ENCODE peak calls at places on chromosomes 7 and 10, in four cellular contexts. U, P, F and T are unnamed samples.

GRCh38 chr10:60883187-60883586 is 60.8 kb downstream of the RHOBTB1 start:
- DNase-seq in U (peak; percentile 44), P (peak; percentile 51), F (peak; percentile 82), T (peak; percentile 37)

GRCh38 chr10:6348091-6348862 is 145.5 kb downstream of the PFKFB3 start:
- DNase-seq in U (no peak), P (no peak), F (no peak), T (peak; percentile 64)

GRCh38 chr10:34109952-34110702 is 705.0 kb downstream of the PARD3 start:
- DNase-seq in U (no peak), P (peak; percentile 20), F (peak; percentile 97), T (peak; percentile 87)

GRCh38 chr7:109476409-109476808 is 906.7 kb downstream of the DNAJB9 start:
- DNase-seq in U (no peak), P (no peak), F (no peak), T (no peak)

GRCh38 chr10:122448600-122448999 is 5.9 kb upstream of the ARMS2 start:
- DNase-seq in U (no peak), P (no peak), F (no peak), T (no peak)

GRCh38 chr10:17453377-17454091 is 861 bp downstream of the ST8SIA6 start:
- DNase-seq in U (peak; percentile 82), P (peak; percentile 86), F (peak; percentile 11), T (peak; percentile 54)

GRCh38 chr7:71727347-71727746 is 595.4 kb downstream of the GALNT17 start:
- DNase-seq in U (no peak), P (no peak), F (no peak), T (no peak)

GRCh38 chr7:39829028-39829427 is 121.0 kb upstream of the CDK13 start:
- DNase-seq in U (peak; percentile 6), P (no peak), F (no peak), T (no peak)

GRCh38 chr10:126969310-126969709 is 64.1 kb downstream of the DOCK1 start:
- DNase-seq in U (peak; percentile 62), P (peak; percentile 53), F (peak; percentile 56), T (peak; percentile 13)

GRCh38 chr10:71529203-71529537 is 132.4 kb downstream of the CDH23 start:
- DNase-seq in U (no peak), P (no peak), F (no peak), T (no peak)

GRCh38 chr10:71530781-71531180 is 134.1 kb downstream of the CDH23 start:
- DNase-seq in U (no peak), P (no peak), F (no peak), T (no peak)

GRCh38 chr10:71533936-71534335 is 137.2 kb downstream of the CDH23 start:
- DNase-seq in U (no peak), P (no peak), F (no peak), T (no peak)

GRCh38 chr10:71532878-71533277 is 136.2 kb downstream of the CDH23 start:
- DNase-seq in U (no peak), P (no peak), F (no peak), T (no peak)

DNA sequence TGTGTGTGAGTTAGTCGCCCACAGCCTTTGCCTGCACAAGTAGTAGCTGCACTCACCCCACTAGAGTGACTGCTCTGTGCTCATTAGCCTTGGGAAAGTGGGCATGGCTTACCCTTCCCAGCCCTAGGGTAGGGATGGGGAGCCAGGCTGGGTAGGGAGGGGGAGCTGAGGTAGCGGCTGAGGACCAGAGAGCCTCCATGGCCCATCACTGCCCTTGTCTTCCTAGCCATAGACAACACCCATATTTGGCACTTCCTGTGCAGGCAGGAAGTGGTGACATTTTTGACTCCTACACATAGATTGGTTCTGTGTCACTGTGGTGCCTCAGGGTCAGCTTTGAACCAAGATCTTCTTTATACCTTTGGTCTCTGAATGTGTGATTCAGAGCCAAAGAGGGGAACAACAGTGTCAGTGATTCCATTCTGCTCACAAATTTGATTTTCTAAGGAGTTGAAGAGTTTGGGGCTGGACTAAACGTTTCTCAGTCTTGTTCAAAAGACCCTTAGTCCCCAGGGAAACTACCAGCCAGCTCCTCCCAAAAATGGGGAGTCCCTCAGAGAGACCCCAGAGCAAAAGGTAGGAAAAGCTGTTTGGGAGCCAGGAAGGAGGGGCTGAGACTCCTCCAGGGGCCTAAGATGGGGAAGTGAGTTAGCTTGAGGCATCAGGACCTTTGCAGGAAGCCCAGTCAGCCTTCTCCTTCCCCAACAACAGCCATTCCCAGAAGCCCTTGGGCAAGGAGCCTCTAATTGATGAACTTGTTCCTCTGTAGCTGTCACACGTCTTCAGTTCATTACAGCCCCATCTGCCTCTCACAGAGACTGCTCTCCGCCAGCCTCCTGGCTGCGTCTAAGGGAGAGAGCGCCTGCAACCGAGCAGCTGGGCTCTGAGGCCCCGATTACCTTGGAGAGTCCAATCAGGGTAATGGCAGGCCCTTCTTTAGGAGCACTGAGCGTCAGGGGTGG is 135.0 kb downstream of the CDH23 start:
- DNase-seq in U (no peak), P (peak; percentile 49), F (no peak), T (peak; percentile 13)
- TF ChIP-seq EZH2phosphoT487 in U (no peak), P (no peak), F (no peak), T (no peak)

GRCh38 chr7:45099891-45100760 is 11.4 kb upstream of the NACAD start:
- DNase-seq in U (no peak), P (no peak), F (no peak), T (no peak)

GRCh38 chr7:45098983-45099839 is 10.4 kb upstream of the NACAD start:
- DNase-seq in U (peak; percentile 32), P (no peak), F (no peak), T (no peak)

GRCh38 chr7:45101748-45102147 is 9.7 kb downstream of the TBRG4 start:
- DNase-seq in U (no peak), P (no peak), F (no peak), T (no peak)

GRCh38 chr7:45102785-45103712 is 8.4 kb downstream of the TBRG4 start:
- DNase-seq in U (no peak), P (no peak), F (no peak), T (no peak)

GRCh38 chr7:45100761-45101480 is 10.6 kb downstream of the TBRG4 start:
- DNase-seq in U (no peak), P (no peak), F (no peak), T (no peak)
- H3F3A ChIP-seq in U (peaks cover 15% of the 10 kb centered on the region), P (peaks cover 3% of the 10 kb centered on the region), F (no peaks in the 10 kb centered on the region), T (peaks cover 8% of the 10 kb centered on the region)

GRCh38 chr10:125344573-125345121 is 184.3 kb upstream of the CTBP2 start:
- DNase-seq in U (no peak), P (no peak), F (peak; percentile 8), T (no peak)
- H3K27ac ChIP-seq in U (no peak overlapping the region), P (no peak overlapping the region), F (no peak overlapping the region), T (no peak overlapping the region)

GRCh38 chr7:131238260-131238940 is 89.3 kb upstream of the MKLN1 start:
- DNase-seq in U (no peak), P (no peak), F (peak; percentile 58), T (peak; percentile 84)
- TF ChIP-seq EZH2phosphoT487 in U (no peak), P (no peak), F (no peak), T (no peak)

DNA sequence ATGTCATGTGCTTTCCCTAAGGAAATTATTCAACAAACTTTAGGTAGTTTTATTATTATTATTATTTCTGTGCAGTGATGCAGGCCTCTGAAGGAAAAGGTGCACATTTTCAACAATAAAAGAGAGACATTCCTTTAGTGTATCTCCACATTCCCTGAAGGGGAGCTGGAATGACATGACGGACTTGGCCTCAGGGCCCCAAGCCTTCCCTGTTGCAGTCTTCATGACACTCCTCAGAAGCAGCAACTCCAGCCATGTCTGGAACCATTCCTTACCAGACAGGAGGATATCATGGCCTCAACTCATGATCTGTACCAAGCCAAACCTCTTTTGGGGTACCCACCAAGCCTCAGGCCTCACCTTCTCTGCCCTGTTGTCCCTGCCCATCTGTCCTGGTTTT is 35.2 kb upstream of the CCSER2 start:
- DNase-seq in U (no peak), P (no peak), F (no peak), T (no peak)
- H3F3A ChIP-seq in U (peaks cover 11% of the 10 kb centered on the region), P (no peaks in the 10 kb centered on the region), F (no peaks in the 10 kb centered on the region), T (no peaks in the 10 kb centered on the region)

GRCh38 chr10:110499796-110500514 is 2.2 kb downstream of the DUSP5 start:
- DNase-seq in U (no peak), P (no peak), F (no peak), T (peak; percentile 51)
- H3K27ac ChIP-seq in U (no peak overlapping the region), P (no peak overlapping the region), F (peak overlapping the region; percentile 70), T (peak overlapping the region; percentile 95)

GRCh38 chr10:79253704-79254103 is 93.6 kb upstream of the PPIF start:
- DNase-seq in U (no peak), P (no peak), F (no peak), T (no peak)

GRCh38 chr10:79256264-79256806 is 90.9 kb upstream of the PPIF start:
- DNase-seq in U (no peak), P (no peak), F (no peak), T (no peak)

GRCh38 chr10:79254333-79255006 is 92.8 kb upstream of the PPIF start:
- DNase-seq in U (no peak), P (no peak), F (no peak), T (no peak)

GRCh38 chr10:79252450-79252849 is 94.8 kb upstream of the PPIF start:
- DNase-seq in U (no peak), P (no peak), F (no peak), T (no peak)

GRCh38 chr10:79255007-79255507 is 92.2 kb upstream of the PPIF start:
- DNase-seq in U (no peak), P (no peak), F (no peak), T (no peak)
- TF ChIP-seq EZH2phosphoT487 in U (no peak), P (no peak), F (no peak), T (no peak)

DNA sequence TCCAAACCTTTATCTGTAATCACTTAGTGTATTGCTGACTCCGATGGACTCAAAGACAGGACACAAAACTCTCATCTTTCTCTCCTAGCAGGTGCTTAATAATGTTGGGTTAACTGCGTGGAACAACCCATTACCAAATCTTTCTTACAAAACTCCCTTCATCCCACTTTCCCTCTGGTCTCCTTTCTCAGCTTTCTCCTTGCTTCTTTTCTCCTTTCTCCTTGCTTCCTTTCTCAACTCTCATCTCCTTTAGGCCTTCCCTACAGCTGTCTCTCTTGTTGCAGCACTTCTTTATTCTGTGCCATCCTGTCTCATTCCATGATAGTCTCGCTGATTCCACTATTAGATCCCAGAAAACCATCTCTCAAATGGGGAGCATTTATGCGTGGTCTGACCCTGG is 67.5 kb downstream of the TNS3 start:
- DNase-seq in U (no peak), P (no peak), F (no peak), T (no peak)
- H3F3A ChIP-seq in U (no peaks in the 10 kb centered on the region), P (no peaks in the 10 kb centered on the region), F (no peaks in the 10 kb centered on the region), T (peaks cover 48% of the 10 kb centered on the region)

DNA sequence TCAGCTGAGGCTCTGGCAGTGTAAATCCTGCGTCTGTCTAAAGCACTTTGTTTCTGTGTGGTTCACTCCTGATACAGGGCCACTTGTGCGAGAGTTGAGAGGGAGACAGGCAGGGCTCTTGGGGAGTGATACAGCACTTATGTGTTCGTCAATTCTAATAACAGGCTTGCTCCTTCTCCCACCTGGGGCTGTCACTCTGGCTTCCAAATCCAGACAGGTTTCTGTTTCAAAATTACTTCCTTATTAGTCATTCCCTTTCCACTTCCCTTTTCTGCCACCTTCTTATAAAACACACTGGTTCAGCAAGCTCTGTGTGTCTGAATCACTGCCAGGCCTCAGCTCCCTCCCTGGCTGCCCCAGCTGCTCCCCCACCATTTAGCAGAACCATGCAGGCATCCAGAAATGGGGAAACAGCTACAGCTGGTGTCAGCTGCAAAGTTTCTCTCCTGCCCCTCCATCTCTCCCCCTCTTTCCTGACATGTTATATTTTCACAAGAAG is 58.5 kb upstream of the ZNRF2 start:
- DNase-seq in U (no peak), P (no peak), F (peak; percentile 90), T (peak; percentile 53)
- H3K27ac ChIP-seq in U (no peak overlapping the region), P (no peak overlapping the region), F (peak overlapping the region; percentile 82), T (no peak overlapping the region)

DNA sequence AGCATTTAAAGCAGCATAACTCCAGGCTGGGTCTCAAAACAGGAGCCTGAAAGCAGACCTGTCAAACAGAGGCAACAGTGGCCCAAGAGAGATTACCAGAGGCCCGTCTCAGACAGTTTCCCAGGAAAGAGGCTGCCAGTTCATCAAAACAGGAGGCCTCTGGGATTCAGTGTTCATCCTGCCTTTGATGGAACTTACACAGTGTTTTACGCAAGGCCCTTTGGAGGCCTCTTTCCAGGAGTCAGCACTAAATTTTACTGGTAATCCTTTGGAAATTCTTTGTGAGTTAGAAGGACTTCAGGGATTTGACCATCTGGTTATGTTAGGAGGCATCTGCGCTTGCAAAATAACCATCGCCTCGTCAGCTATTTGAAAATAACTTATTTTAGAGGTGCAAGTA is 501.1 kb upstream of the COBL start:
- DNase-seq in U (no peak), P (no peak), F (no peak), T (no peak)
- TF ChIP-seq EZH2phosphoT487 in U (no peak), P (no peak), F (no peak), T (no peak)